ENCODE peak calls at places on chromosomes 12 and 14, in eight cellular contexts. D is H1, G is BE2C, C is choroid plexus epithelial cell, O is retinal pigment epithelial cell, M is GM12865, W is uterus, Q is OCI-LY7. S is an unnamed sample.

GRCh38 chr14:58752782-58753181 is 115.0 kb downstream of the DACT1 start:
- DNase-seq in D (no peak), G (peak; percentile 47), C (no peak), O (peak; percentile 34), M (no peak), W (peak; percentile 66), Q (no peak), S (no peak)

GRCh38 chr12:14960548-14961465 is 594 bp downstream of the ARHGDIB start:
- DNase-seq in D (no peak), G (peak; percentile 26), C (peak; percentile 48), O (no peak), M (peak; percentile 53), W (no peak), Q (peak; percentile 42), S (no peak)

GRCh38 chr14:89359477-89360222 is 57.4 kb downstream of the FOXN3 start:
- DNase-seq in D (peak; percentile 45), G (no peak), C (peak; percentile 14), O (no peak), M (no peak), W (peak; percentile 64), Q (no peak), S (no peak)

GRCh38 chr14:72617391-72618011 is 276.4 kb downstream of the DPF3 start:
- DNase-seq in D (peak; percentile 48), G (peak; percentile 30), C (peak; percentile 63), O (peak; percentile 9), M (no peak), W (no peak), Q (no peak), S (peak; percentile 23)

GRCh38 chr14:69135133-69135532 is 17.8 kb downstream of the DCAF5 start:
- DNase-seq in D (no peak), G (no peak), C (no peak), O (no peak), M (no peak), W (no peak), Q (no peak), S (no peak)

GRCh38 chr14:43003845-43004244 is 1397.2 kb downstream of the LRFN5 start:
- DNase-seq in D (no peak), G (no peak), C (peak; percentile 25), O (peak; percentile 14), M (no peak), W (no peak), Q (peak; percentile 8), S (no peak)

GRCh38 chr12:94994312-94994711 is 9.2 kb downstream of the NDUFA12 start:
- DNase-seq in D (no peak), G (no peak), C (peak; percentile 80), O (no peak), M (no peak), W (no peak), Q (no peak), S (peak; percentile 38)

GRCh38 chr12:13002301-13003097 is 2.4 kb upstream of the HEBP1 start:
- DNase-seq in D (no peak), G (no peak), C (no peak), O (no peak), M (no peak), W (no peak), Q (no peak), S (no peak)

GRCh38 chr12:90234455-90234854 is 525.8 kb upstream of the ATP2B1 start:
- DNase-seq in D (no peak), G (no peak), C (peak; percentile 37), O (no peak), M (peak; percentile 1), W (no peak), Q (no peak), S (no peak)

GRCh38 chr12:131903270-131904255 is 9.1 kb downstream of the ULK1 start:
- DNase-seq in D (no peak), G (no peak), C (no peak), O (no peak), M (no peak), W (no peak), Q (no peak), S (no peak)

GRCh38 chr14:39232554-39233415 is 930 bp upstream of the MIA2 start:
- DNase-seq in D (no peak), G (no peak), C (peak; percentile 94), O (no peak), M (peak; percentile 22), W (no peak), Q (no peak), S (no peak)

GRCh38 chr12:12776261-12776660 is 9.2 kb upstream of the APOLD1 start:
- DNase-seq in D (no peak), G (peak; percentile 14), C (no peak), O (no peak), M (no peak), W (no peak), Q (peak; percentile 30), S (peak; percentile 10)

GRCh38 chr12:127770123-127770522 is 496.8 kb upstream of the TMEM132C start:
- DNase-seq in D (no peak), G (no peak), C (no peak), O (no peak), M (no peak), W (no peak), Q (no peak), S (no peak)

GRCh38 chr14:73775339-73776193 is 61.4 kb upstream of the PNMA1 start:
- DNase-seq in D (no peak), G (no peak), C (no peak), O (no peak), M (no peak), W (no peak), Q (peak; percentile 55), S (no peak)

GRCh38 chr12:31710021-31710818 is 18.6 kb downstream of the AMN1 start:
- DNase-seq in D (no peak), G (no peak), C (no peak), O (no peak), M (no peak), W (no peak), Q (no peak), S (no peak)

GRCh38 chr12:116524964-116525379 is 34.2 kb upstream of the MAP1LC3B2 start:
- DNase-seq in D (no peak), G (no peak), C (no peak), O (no peak), M (no peak), W (peak; percentile 60), Q (no peak), S (no peak)

GRCh38 chr14:95564060-95564459 is 29.2 kb downstream of the GLRX5 start:
- DNase-seq in D (no peak), G (no peak), C (no peak), O (no peak), M (no peak), W (no peak), Q (no peak), S (no peak)

GRCh38 chr14:40981247-40981646 is 625.4 kb upstream of the LRFN5 start:
- DNase-seq in D (no peak), G (no peak), C (no peak), O (no peak), M (no peak), W (no peak), Q (no peak), S (peak; percentile 5)

GRCh38 chr14:92939699-92940098 is 16.7 kb downstream of the CHGA start:
- DNase-seq in D (no peak), G (no peak), C (no peak), O (no peak), M (no peak), W (no peak), Q (no peak), S (no peak)

GRCh38 chr14:99230271-99231141 is 41.5 kb downstream of the BCL11B start:
- DNase-seq in D (no peak), G (no peak), C (no peak), O (no peak), M (no peak), W (no peak), Q (no peak), S (no peak)

GRCh38 chr12:40011775-40012129 is 94.1 kb downstream of the SLC2A13 start:
- DNase-seq in D (no peak), G (no peak), C (no peak), O (no peak), M (no peak), W (no peak), Q (no peak), S (no peak)
- H3K4me3 ChIP-seq in D (no peak overlapping the region), G (no peak overlapping the region), C (no peak overlapping the region), O (no peak overlapping the region), M (no peak overlapping the region), W (no peak overlapping the region), Q (peak overlapping the region; percentile 41), S (no peak overlapping the region)

GRCh38 chr14:37622231-37622923 is 26.9 kb downstream of the TTC6 start:
- DNase-seq in D (peak; percentile 76), G (no peak), C (peak; percentile 67), O (no peak), M (no peak), W (no peak), Q (no peak), S (no peak)
- H3K4me3 ChIP-seq in D (peak overlapping the region; percentile 40), G (no peak overlapping the region), C (peak overlapping the region; percentile 60), O (peak overlapping the region; percentile 43), M (no peak overlapping the region), W (no peak overlapping the region), Q (no peak overlapping the region), S (peak overlapping the region; percentile 24)

DNA sequence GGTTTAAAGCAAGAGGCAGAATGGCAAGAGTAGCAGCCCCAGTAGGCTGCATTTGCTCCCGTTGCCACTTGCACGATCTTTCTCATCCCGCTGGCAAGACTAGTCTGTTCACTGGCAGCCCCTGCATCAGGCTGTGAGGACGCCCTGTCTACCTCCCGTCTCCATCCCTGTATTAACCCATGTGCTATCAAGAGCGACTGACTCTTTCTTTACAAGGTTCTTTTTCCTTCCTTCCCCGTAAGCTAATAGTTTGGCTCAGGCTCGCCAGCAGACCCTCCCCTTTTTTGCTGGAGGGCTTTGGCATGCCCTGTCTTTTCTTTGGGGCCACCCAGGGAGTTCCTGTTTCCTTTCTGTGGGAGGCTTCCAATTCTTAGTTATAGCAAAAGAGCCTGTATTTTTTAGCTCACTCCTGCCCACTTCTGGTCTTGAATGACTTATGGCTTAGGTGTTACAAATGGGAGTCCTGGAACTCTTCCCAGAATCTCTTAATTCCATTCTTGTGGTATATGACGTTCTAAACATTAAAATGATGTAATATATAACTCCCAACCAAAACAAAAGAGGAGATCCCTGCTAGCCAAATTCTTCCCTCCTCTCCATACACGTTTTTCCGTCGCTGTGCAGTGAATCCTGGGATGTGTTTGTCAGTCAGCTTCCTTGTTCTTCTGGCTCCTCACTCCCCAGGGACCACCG is 149.0 kb downstream of the PRKCH start:
- DNase-seq in D (no peak), G (peak; percentile 89), C (peak; percentile 98), O (peak; percentile 97), M (no peak), W (no peak), Q (no peak), S (peak; percentile 66)
- H3K4me3 ChIP-seq in D (no peak overlapping the region), G (peak overlapping the region; percentile 57), C (peak overlapping the region; percentile 22), O (peak overlapping the region; percentile 19), M (no peak overlapping the region), W (no peak overlapping the region), Q (no peak overlapping the region), S (no peak overlapping the region)

GRCh38 chr14:31418440-31418839 is 1.9 kb downstream of the HEATR5A start:
- DNase-seq in D (no peak), G (no peak), C (no peak), O (no peak), M (no peak), W (no peak), Q (no peak), S (no peak)

GRCh38 chr14:31421200-31421599 is 850 bp upstream of the HEATR5A start:
- DNase-seq in D (no peak), G (no peak), C (no peak), O (no peak), M (no peak), W (no peak), Q (no peak), S (no peak)

GRCh38 chr14:31419179-31420012 is 954 bp downstream of the HEATR5A start:
- DNase-seq in D (no peak), G (no peak), C (peak; percentile 59), O (no peak), M (no peak), W (no peak), Q (no peak), S (no peak)

GRCh38 chr14:31420319-31421081 is at the start of gene HEATR5A:
- DNase-seq in D (peak; percentile 96), G (peak; percentile 98), C (peak; percentile 98), O (peak; percentile 84), M (peak; percentile 97), W (peak; percentile 92), Q (peak; percentile 95), S (peak; percentile 76)

GRCh38 chr14:31420013-31420318 is 384 bp downstream of the HEATR5A start:
- DNase-seq in D (peak; percentile 81), G (peak; percentile 30), C (no peak), O (no peak), M (peak; percentile 39), W (no peak), Q (peak; percentile 21), S (no peak)
- H3K4me3 ChIP-seq in D (peak overlapping the region; percentile 87), G (peak overlapping the region; percentile 98), C (peak overlapping the region; percentile 94), O (peak overlapping the region; percentile 99), M (peak overlapping the region; percentile 61), W (peak overlapping the region; percentile 73), Q (peak overlapping the region; percentile 79), S (peak overlapping the region; percentile 91)

S was measured in kidney epithelial cell.